ENCODE peak calls at places on chromosome 3, in nine cellular contexts. J is cardiac fibroblast; I is right lobe of liver; O is CD4-positive, alpha-beta memory T cell; K is transverse colon; L is NT2/D1; A is ovary; T is tibial artery; E is CD8-positive, alpha-beta memory T cell. U is an unnamed sample.

GRCh38 chr3:53768478-53769459 is 77.5 kb downstream of the CHDH start:
- DNase-seq in L (no peak), I (no peak), J (no peak), E (no peak), A (no peak), O (no peak), K (no peak), T (no peak), U (no peak)

GRCh38 chr3:51642462-51642861 is 28.6 kb upstream of the TEX264 start:
- DNase-seq in A (no peak), I (no peak), K (no peak), J (peak), O (no peak), E (no peak), L (no peak), T (no peak), U (no peak)

GRCh38 chr3:17231537-17232261 is 346.9 kb downstream of the PLCL2 start:
- DNase-seq in T (no peak), K (no peak), E (no peak), O (no peak), L (no peak), A (no peak), J (no peak), I (no peak), U (no peak)

GRCh38 chr3:149534671-149535394 is 60.3 kb downstream of the TM4SF4 start:
- DNase-seq in E (no peak), L (no peak), I (no peak), T (no peak), O (no peak), K (no peak), J (peak), A (no peak), U (no peak)

GRCh38 chr3:171183042-171183441 is 156.5 kb upstream of the SLC2A2 start:
- DNase-seq in J (peak), L (no peak), A (no peak), T (no peak), K (no peak), E (no peak), I (no peak), O (no peak), U (peak)

GRCh38 chr3:19250959-19251610 is 102.8 kb downstream of the KCNH8 start:
- DNase-seq in E (no peak), O (no peak), K (no peak), L (no peak), T (no peak), I (no peak), A (no peak), J (no peak), U (no peak)

GRCh38 chr3:14761121-14761672 is 57.6 kb upstream of the FGD5 start:
- DNase-seq in J (no peak), K (no peak), A (no peak), E (no peak), O (no peak), L (no peak), T (no peak), I (no peak), U (no peak)

GRCh38 chr3:127222664-127223063 is 29.7 kb downstream of the PRR23E start:
- DNase-seq in E (no peak), A (no peak), K (no peak), T (no peak), I (no peak), J (no peak), O (no peak), L (no peak), U (no peak)

GRCh38 chr3:32910954-32911353 is 40.5 kb upstream of the CCR4 start:
- DNase-seq in L (no peak), J (no peak), O (no peak), T (no peak), A (no peak), I (no peak), E (no peak), K (no peak), U (no peak)

GRCh38 chr3:174949523-174949922 is 90.4 kb downstream of the NAALADL2 start:
- DNase-seq in K (no peak), A (no peak), L (no peak), E (no peak), T (no peak), O (no peak), J (peak), I (no peak), U (peak)

GRCh38 chr3:20511863-20512262 is 325.9 kb upstream of the SGO1 start:
- DNase-seq in T (no peak), J (peak), E (no peak), A (no peak), I (no peak), O (no peak), K (no peak), L (peak), U (peak)

GRCh38 chr3:182435860-182436259 is 357.4 kb upstream of the ATP11B start:
- DNase-seq in E (no peak), K (no peak), T (no peak), I (no peak), J (no peak), A (no peak), O (no peak), L (no peak), U (peak)

GRCh38 chr3:196408565-196409300 is 23.5 kb downstream of the UBXN7 start:
- DNase-seq in T (no peak), J (no peak), I (no peak), L (no peak), A (no peak), O (no peak), E (no peak), K (no peak), U (no peak)

GRCh38 chr3:106206165-106206564 is 337.4 kb upstream of the CBLB start:
- DNase-seq in T (no peak), I (no peak), K (no peak), J (peak), L (no peak), E (no peak), O (peak), A (no peak), U (peak)

GRCh38 chr3:12994357-12994606 is 78.9 kb downstream of the IQSEC1 start:
- DNase-seq in T (no peak), L (no peak), E (no peak), A (peak), I (no peak), O (no peak), J (no peak), K (peak), U (no peak)

GRCh38 chr3:101638262-101638745 is 38.6 kb downstream of the ZBTB11 start:
- DNase-seq in T (no peak), L (no peak), K (no peak), I (no peak), O (no peak), J (peak), E (no peak), A (no peak), U (no peak)
- H3K4me3 ChIP-seq in T (no peak), L (no peak), K (no peak), I (no peak), O (no peak), J (no peak), E (no peak), A (no peak), U (no peak)

GRCh38 chr3:9769012-9769411 is 735 bp downstream of the CAMK1 start:
- DNase-seq in I (no peak), E (no peak), T (no peak), K (no peak), J (no peak), L (no peak), O (no peak), A (no peak), U (no peak)
- H3K4me3 ChIP-seq in I (peak), E (no peak), T (peak), K (peak), J (peak), L (peak), O (no peak), A (peak), U (peak)

DNA sequence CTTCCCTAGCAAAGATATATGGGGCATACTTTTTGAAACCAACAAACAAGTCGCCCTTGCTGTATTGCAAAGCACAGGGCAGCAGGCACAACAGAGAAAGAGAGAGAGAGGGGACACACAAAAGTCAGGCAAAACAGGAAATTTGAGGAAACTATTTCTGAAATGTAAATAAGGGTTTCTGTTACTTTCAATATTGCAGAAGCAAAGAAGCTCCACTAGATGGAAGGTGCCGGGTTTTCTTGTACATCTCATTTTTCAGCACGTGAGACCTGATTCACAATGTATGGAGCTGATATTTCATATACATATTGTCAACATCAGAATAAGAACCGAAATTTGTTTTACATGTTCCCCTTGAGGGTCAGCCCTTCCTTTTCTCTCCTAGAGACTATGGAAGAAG is 127.4 kb downstream of the FOXP1 start:
- DNase-seq in I (no peak), A (no peak), K (no peak), E (no peak), L (no peak), T (no peak), O (no peak), J (peak), U (no peak)
- H3K4me3 ChIP-seq in I (no peak), A (no peak), K (peak), E (peak), L (no peak), T (no peak), O (peak), J (no peak), U (no peak)

GRCh38 chr3:71132995-71133730 is 450.4 kb downstream of the FOXP1 start:
- DNase-seq in O (no peak), J (no peak), E (no peak), A (no peak), T (no peak), K (no peak), L (no peak), I (no peak), U (no peak)
- H3K4me3 ChIP-seq in O (no peak), J (no peak), E (no peak), A (no peak), T (no peak), K (no peak), L (no peak), I (peak), U (no peak)

GRCh38 chr3:128496602-128497304 is 3.8 kb upstream of the GATA2 start:
- DNase-seq in I (no peak), E (no peak), O (no peak), J (no peak), L (no peak), T (no peak), A (no peak), K (no peak), U (no peak)
- H3K4me3 ChIP-seq in I (no peak), E (no peak), O (no peak), J (no peak), L (peak), T (no peak), A (peak), K (no peak), U (no peak)

GRCh38 chr3:48682786-48683185 is 2.9 kb downstream of the NCKIPSD start:
- DNase-seq in I (no peak), A (no peak), O (no peak), L (no peak), T (no peak), E (no peak), K (no peak), J (no peak), U (no peak)

GRCh38 chr3:48685293-48685602 is 467 bp downstream of the NCKIPSD start:
- DNase-seq in O (no peak), K (no peak), I (no peak), T (no peak), A (no peak), L (no peak), J (no peak), E (no peak), U (no peak)

GRCh38 chr3:48684480-48685143 is 1.1 kb downstream of the NCKIPSD start:
- DNase-seq in I (no peak), E (no peak), T (no peak), J (no peak), O (no peak), K (peak), L (no peak), A (peak), U (no peak)

GRCh38 chr3:48685603-48686511 is at the start of gene NCKIPSD:
- DNase-seq in K (peak), O (peak), L (peak), J (peak), E (peak), T (peak), A (peak), I (peak), U (peak)

GRCh38 chr3:48684054-48684349 is 1.7 kb downstream of the NCKIPSD start:
- DNase-seq in A (no peak), T (no peak), J (no peak), K (no peak), E (no peak), I (no peak), O (no peak), L (no peak), U (no peak)
- H3K4me3 ChIP-seq in A (peak), T (peak), J (peak), K (peak), E (no peak), I (no peak), O (no peak), L (peak), U (peak)

GRCh38 chr3:38648659-38649499 is 608 bp downstream of the SCN5A start:
- DNase-seq in T (no peak), L (no peak), K (no peak), I (no peak), J (no peak), A (no peak), E (no peak), O (no peak), U (no peak)
- H3K4me3 ChIP-seq in T (peak), L (peak), K (peak), I (peak), J (peak), A (peak), E (peak), O (no peak), U (peak)

DNA sequence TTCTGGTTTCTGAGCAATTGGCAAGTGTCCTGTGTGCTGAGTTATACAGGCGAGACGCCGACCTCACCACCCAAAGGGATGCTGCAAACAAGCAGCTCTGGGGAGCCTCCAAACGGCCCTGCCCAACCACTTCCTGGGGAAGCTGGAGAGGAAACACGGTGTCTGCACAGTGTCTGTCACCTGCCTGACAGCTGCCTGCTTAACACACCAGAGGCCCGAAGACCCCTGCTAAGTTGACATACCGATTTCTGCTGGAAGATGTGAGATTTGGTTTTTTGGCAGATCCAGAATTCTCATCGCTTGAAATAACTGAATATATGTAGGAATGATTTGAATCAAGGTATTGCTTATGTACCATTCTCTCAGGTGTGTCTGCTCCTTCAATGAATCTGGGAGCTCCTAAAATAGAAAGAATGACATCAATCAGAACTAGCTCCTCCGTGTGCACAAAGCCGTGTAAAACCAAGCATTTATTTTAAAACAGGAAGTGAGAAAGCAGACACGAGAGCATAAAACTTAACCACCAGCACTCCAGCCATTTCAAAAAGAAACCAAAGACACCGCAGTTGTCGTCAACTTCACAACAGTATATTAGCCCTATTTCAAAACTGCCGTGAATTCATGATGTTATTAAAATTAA is 27.2 kb downstream of the LRRC2 start:
- DNase-seq in K (peak), L (no peak), J (peak), O (peak), A (no peak), E (peak), T (peak), I (peak), U (no peak)
- H3K4me3 ChIP-seq in K (no peak), L (no peak), J (no peak), O (peak), A (no peak), E (peak), T (no peak), I (no peak), U (no peak)

DNA sequence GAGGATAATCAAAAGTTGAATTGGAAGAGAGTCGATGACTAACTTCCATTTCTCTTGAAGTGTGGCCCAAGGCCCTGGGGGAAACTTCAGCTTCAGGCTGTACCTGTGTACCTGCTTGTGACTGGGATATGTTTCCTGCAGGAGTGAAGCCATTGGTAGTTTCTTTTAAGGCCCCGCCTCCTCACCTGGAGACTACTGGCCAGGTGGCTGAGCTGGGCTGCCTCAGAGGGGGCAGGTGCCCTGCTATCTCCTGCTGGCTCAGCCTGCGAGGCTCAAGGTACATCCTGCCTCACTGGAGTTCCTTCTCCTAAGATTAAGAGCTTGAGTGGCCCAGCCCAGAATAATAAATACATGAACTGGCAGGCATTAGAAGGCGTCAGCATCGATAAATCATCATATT is 121.6 kb upstream of the ROPN1 start:
- DNase-seq in J (no peak), O (no peak), I (no peak), K (no peak), A (no peak), E (no peak), T (no peak), L (no peak), U (no peak)
- H3K4me3 ChIP-seq in J (no peak), O (no peak), I (no peak), K (no peak), A (no peak), E (no peak), T (no peak), L (no peak), U (no peak)

U was measured in epithelial cell of esophagus.